ENCODE peak calls at places on chromosome 9, in four cellular contexts. N is GM12878, U is HepG2, E is K562. H is an unnamed sample.
A peak's percentile ranks its signal among the peaks of the same experiment; 100 is the strongest.

GRCh38 chr9:4147476-4148214 is 152.2 kb downstream of the GLIS3 start:
- DNase-seq in N (no peak), U (peak; percentile 34), E (no peak), H (no peak)

GRCh38 chr9:134885647-134886412 is 5.2 kb downstream of the FCN2 start:
- DNase-seq in N (no peak), U (no peak), E (no peak), H (no peak)

GRCh38 chr9:5869315-5870019 is 21.2 kb upstream of the MLANA start:
- DNase-seq in N (no peak), U (peak; percentile 34), E (peak; percentile 65), H (peak; percentile 33)

GRCh38 chr9:7216004-7216821 is 458.4 kb downstream of the KDM4C start:
- DNase-seq in N (no peak), U (peak; percentile 13), E (no peak), H (no peak)

GRCh38 chr9:124139001-124139400 is 118.7 kb upstream of the NEK6 start:
- DNase-seq in N (no peak), U (no peak), E (no peak), H (no peak)

GRCh38 chr9:134333874-134334581 is 7.8 kb downstream of the RXRA start:
- DNase-seq in N (no peak), U (no peak), E (no peak), H (no peak)

GRCh38 chr9:15221746-15222145 is 85.3 kb downstream of the TTC39B start:
- DNase-seq in N (no peak), U (no peak), E (no peak), H (no peak)

GRCh38 chr9:100601216-100601615 is 23.3 kb downstream of the CAVIN4 start:
- DNase-seq in N (no peak), U (peak; percentile 69), E (peak; percentile 33), H (peak; percentile 64)

GRCh38 chr9:36499156-36499886 is 73.4 kb upstream of the MELK start:
- DNase-seq in N (no peak), U (no peak), E (no peak), H (no peak)

GRCh38 chr9:95268681-95269080 is 48.8 kb downstream of the FANCC start:
- DNase-seq in N (no peak), U (peak; percentile 69), E (no peak), H (peak; percentile 40)

DNA sequence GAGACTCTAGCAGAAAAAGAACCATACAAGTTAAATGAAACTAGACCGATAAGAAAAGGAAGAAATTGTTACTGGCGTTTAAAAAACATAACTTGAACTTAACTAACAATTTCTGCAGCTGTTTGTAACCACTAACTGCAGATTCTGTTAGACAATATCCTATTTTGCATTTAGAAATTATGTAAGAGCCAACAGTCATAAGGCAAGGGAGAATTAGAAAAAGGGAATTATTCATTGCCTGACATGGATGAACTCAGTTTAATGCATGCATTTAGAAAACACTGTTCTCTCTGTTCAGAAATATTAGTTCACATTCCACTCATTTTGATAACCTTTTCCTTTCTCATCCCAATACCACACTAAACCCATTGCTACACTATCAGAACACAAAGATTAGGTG is 96.4 kb downstream of the FNBP1 start:
- DNase-seq in N (no peak), U (no peak), E (no peak), H (no peak)
- TF ChIP-seq FOXK2 in N (no peak), U (no peak), E (no peak), H (no peak)

GRCh38 chr9:130120207-130120587 is 52.0 kb upstream of the NCS1 start:
- DNase-seq in N (no peak), U (no peak), E (no peak), H (no peak)

GRCh38 chr9:130117816-130118632 is 54.2 kb upstream of the NCS1 start:
- DNase-seq in N (no peak), U (no peak), E (no peak), H (no peak)

GRCh38 chr9:130117376-130117775 is 54.8 kb upstream of the NCS1 start:
- DNase-seq in N (no peak), U (no peak), E (no peak), H (no peak)

GRCh38 chr9:130119521-130120206 is 52.5 kb upstream of the NCS1 start:
- DNase-seq in N (no peak), U (no peak), E (no peak), H (no peak)

GRCh38 chr9:130118841-130119520 is 53.2 kb upstream of the NCS1 start:
- DNase-seq in N (no peak), U (no peak), E (no peak), H (no peak)
- TF ChIP-seq FOXK2 in N (no peak), U (no peak), E (no peak), H (no peak)

DNA sequence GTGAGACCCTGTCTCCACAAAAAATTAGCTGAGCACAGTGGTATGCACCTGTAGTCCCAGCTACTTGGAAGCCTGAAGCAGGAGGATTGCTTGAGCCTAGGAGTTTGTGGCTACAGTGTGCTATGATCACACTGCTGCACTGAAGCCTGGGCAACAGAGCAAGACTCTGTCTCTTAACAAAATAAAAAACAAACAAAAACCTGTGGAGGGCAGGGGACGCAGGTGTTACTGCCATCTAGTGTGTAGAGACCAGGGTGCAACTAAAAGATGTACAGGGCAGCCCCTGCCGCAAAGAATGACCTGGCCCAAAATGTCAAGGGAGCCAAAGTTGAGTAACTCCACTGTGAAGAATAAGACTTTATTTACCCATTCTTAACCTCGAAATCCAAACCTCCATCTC is 27.1 kb downstream of the ASPN start:
- DNase-seq in N (no peak), U (peak; percentile 20), E (no peak), H (peak; percentile 38)
- TF ChIP-seq FOXK2 in N (no peak), U (no peak), E (no peak), H (no peak)

GRCh38 chr9:92245005-92245797 is 48.3 kb downstream of the IARS1 start:
- DNase-seq in N (no peak), U (no peak), E (no peak), H (no peak)

GRCh38 chr9:92242779-92243136 is 50.7 kb downstream of the IARS1 start:
- DNase-seq in N (no peak), U (no peak), E (no peak), H (no peak)

GRCh38 chr9:92236915-92237314 is 56.6 kb downstream of the IARS1 start:
- DNase-seq in N (no peak), U (no peak), E (no peak), H (no peak)

GRCh38 chr9:92247296-92247695 is 46.2 kb downstream of the IARS1 start:
- DNase-seq in N (no peak), U (no peak), E (no peak), H (no peak)

DNA sequence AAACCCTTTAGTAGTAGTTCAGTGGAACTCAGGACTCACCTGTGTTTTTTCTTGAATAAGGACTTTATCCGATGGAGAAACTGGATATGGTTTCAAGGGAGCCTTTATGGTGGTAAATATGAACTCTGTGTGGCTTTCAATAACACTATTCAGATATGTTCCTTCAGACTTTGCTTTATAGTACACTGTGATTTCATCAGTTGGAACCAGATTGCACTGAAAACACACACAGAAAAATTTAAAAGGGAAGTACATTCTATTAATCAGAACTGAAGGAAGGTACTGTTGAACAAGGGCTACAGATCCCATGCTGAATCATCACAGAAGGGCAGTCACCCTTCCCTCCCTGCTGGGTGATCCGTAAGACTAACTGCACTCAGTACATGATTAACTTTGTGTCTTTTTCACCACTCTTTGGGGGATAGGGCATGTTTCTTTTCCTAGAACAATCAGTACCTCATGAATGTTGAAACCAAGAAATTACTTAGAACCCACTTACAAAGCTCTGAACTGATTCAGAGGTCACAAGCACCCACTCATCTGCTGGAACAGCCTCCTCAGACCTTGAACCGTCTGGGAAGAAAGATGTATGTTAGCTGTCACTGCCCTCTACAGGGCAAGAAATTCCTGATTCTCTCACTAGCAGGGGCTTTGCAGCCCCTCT is 51.2 kb downstream of the IARS1 start:
- DNase-seq in N (no peak), U (no peak), E (no peak), H (no peak)
- TF ChIP-seq FOXK2 in N (no peak), U (no peak), E (no peak), H (no peak)

DNA sequence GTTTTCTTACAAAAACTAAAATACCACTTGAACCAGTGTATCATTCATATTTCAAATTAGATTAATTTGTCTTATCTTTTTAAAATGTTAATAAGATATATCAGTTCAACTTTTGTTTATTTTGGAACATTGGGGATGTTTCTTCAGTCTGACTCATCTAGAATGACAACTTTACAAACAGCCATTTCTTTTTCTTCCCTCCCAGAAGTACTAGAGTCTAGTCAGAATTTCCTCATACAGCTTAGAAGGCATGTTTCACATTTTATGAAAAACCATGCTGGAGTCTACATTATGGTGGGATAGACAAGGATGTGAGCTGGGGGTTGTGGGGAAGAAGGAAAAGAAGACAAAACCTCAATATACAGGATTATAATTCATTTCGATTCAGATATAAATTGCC is 262.5 kb downstream of the NFIB start:
- DNase-seq in N (no peak), U (no peak), E (no peak), H (no peak)
- TF ChIP-seq FOXK2 in N (no peak), U (no peak), E (no peak), H (no peak)